ENCODE peak calls at places on chromosome 4, in five cellular contexts. W is IMR-90, T is GM23248, F is fibroblast of lung, H is Karpas-422. U is an unnamed sample.

GRCh38 chr4:76426272-76426671 is 5.3 kb upstream of the CCDC158 start:
- DNase-seq in H (no peak), F (no peak), W (no peak), T (no peak), U (no peak)

GRCh38 chr4:87005690-87006461 is 71.1 kb downstream of the AFF1 start:
- DNase-seq in F (no peak), H (peak), T (peak), W (no peak), U (peak)

GRCh38 chr4:5795580-5795979 is 84.6 kb downstream of the EVC start:
- DNase-seq in T (no peak), W (no peak), F (no peak), H (no peak), U (no peak)

GRCh38 chr4:180665994-180666818 is 1577.0 kb upstream of the TENM3 start:
- DNase-seq in H (peak), F (peak), W (peak), T (peak), U (peak)

GRCh38 chr4:15654556-15655222 is 468 bp downstream of the FBXL5 start:
- DNase-seq in T (peak), W (peak), F (peak), H (peak), U (peak)

GRCh38 chr4:30842689-30843088 is 122.5 kb downstream of the PCDH7 start:
- DNase-seq in T (no peak), H (no peak), F (no peak), W (no peak), U (no peak)

GRCh38 chr4:144820706-144821105 is 174.8 kb downstream of the HHIP start:
- DNase-seq in W (peak), H (peak), F (peak), T (peak), U (no peak)

GRCh38 chr4:180664766-180665368 is 1578.3 kb upstream of the TENM3 start:
- DNase-seq in T (peak), F (peak), H (peak), W (peak), U (peak)

GRCh38 chr4:115944146-115944905 is 830.9 kb upstream of the NDST4 start:
- DNase-seq in H (no peak), F (peak), T (no peak), W (no peak), U (no peak)

DNA sequence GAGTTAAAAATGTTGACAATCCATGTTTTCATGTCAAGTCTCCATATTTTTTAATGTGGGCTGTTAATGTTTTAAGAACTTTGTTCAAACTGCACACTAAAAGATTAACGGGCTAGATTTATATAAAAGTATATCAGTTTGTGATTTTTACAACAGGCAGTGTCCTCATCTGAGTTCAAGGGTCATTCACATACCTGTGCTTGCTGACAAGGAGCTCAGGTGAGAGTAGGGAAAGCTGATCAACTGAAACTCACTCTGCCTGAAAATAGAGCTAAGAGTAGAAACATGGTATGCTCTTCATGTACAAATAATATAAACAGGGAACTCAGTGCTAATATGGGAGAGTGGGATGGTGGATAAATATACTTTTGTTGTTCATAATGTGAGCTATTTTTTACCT is 102.3 kb upstream of the DKK2 start:
- DNase-seq in F (no peak), T (no peak), H (no peak), W (no peak), U (no peak)
- H2AFZ ChIP-seq in F (no peak), T (no peak), H (no peak), W (no peak), U (no peak)

DNA sequence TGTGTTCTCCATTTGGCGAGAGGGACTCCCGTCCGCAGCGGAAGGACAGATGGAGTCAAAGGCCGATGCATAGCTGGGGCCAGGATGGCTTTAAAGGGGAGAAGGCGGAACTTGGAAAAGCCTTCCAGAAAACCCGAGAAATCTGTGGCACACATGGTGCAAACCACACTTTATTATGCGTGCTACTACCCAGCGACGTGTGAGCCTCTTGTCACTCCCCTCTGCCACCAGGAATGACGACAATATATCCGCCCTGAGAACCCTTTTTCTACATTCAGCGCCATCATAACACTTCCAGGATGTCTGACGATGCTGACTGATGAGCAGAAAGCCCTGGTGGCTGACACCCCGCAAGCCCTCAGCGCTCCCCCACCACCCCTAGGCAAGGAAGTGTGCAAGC is 689 bp upstream of the DCHS2 start:
- DNase-seq in F (no peak), W (no peak), T (no peak), H (no peak), U (no peak)
- H3K4me3 ChIP-seq in F (no peak), W (no peak), T (no peak), H (no peak), U (no peak)

DNA sequence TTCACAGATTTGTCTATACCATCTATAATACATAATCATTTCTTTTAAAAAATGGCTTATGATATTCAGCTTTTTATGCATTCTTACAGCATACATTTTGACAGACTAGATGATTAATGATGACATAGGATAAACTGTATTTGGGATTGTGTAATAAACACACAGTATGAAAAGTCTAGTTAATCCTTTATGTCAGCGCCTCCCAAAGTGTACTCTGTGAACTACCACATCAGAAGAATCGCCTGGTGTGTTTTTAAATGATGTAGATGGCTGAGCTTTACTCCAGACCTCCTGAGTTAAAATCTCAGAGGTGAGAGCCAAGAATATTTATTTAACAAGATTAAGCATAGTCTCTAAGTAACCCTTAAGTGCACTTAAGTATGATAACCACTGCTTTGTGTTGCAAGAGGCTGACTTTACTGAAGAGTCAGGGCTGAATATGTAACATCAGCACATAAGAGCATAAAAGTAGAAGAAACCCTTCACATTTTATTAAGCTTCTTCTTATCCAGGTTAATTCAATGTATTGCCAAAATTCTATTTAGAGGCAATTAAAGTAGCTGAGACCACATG is 104.2 kb downstream of the ANK2 start:
- DNase-seq in W (no peak), H (no peak), F (no peak), T (peak), U (no peak)
- H2AFZ ChIP-seq in W (no peak), H (no peak), F (no peak), T (no peak), U (no peak)

DNA sequence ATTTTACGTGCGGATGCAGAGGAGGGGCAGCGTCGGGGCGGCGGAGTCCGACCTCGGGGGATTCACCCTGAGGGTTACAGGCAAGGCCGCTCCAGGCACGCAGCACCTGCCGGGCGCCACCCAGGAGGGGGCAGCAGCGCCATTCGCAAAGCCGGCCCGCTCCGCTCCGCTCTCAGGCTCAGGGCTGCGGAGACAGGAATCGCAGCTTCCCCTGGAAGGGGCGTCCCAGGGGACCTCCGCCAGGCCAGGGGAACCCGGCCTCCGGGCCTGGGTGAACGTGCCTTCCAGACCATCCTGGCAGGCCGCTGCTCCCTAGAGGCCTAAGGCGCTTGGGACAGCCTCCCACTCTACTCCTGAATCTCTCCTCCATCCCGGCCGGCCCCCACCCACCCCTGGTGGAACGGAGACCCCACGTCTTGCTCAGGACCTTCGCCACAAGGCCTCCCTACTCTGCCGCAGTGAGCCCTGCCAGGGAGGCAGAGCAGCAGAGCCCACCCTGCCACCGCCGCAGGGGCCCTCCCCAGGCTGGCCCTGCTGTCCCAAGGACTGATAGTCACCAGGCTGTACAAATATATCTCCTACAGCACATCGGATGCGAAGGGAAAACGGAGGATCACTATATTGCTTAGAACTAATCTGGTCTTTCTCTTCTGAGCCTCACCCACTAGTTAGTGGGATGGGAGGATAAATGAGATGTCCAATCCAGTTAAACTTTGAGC is 114.9 kb downstream of the SMIM20 start:
- DNase-seq in H (peak), W (peak), F (peak), T (peak), U (peak)
- H3K4me3 ChIP-seq in H (peak), W (no peak), F (no peak), T (no peak), U (peak)

GRCh38 chr4:64533637-64534036 is 124.4 kb upstream of the TECRL start:
- DNase-seq in W (no peak), F (no peak), H (no peak), T (no peak), U (no peak)

GRCh38 chr4:64539234-64539849 is 130.1 kb upstream of the TECRL start:
- DNase-seq in F (peak), T (peak), W (peak), H (peak), U (peak)

GRCh38 chr4:64533159-64533558 is 123.9 kb upstream of the TECRL start:
- DNase-seq in F (no peak), W (no peak), H (no peak), T (no peak), U (no peak)

GRCh38 chr4:64538219-64538618 is 129.0 kb upstream of the TECRL start:
- DNase-seq in F (no peak), H (no peak), T (no peak), W (no peak), U (no peak)
- H2AFZ ChIP-seq in F (no peak), H (no peak), T (no peak), W (no peak), U (no peak)

GRCh38 chr4:3035249-3035648 is 39.1 kb downstream of the HTT-AS start:
- DNase-seq in T (no peak), F (no peak), H (no peak), W (no peak), U (no peak)
- H3K4me3 ChIP-seq in T (no peak), F (no peak), H (no peak), W (no peak), U (no peak)

DNA sequence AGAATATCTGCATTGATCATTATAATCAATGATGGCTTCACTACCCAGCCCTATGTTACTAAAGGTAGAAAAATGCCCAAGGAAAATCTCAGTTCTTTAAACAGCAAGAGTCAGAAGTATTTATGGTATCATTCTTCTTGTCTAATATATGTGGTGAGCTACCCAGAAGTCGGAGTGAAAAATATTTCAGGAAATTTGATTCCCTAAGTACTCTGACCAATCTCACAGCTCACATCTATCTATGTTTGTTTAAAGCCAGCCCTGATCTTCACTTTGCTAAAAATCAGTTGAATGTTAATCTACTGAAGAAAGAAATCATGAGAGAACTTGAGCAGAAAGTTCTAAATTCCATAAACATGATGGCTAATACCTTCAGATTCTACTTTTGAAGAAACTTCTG is 522.9 kb upstream of the SLIT2 start:
- DNase-seq in H (no peak), F (peak), W (peak), T (no peak), U (no peak)
- H2AFZ ChIP-seq in H (no peak), F (no peak), W (no peak), T (no peak), U (no peak)

GRCh38 chr4:141131738-141132688 is 1.3 kb downstream of the RNF150 start:
- DNase-seq in W (peak), F (peak), T (peak), H (no peak), U (no peak)
- H3K4me3 ChIP-seq in W (peak), F (peak), T (peak), H (no peak), U (peak)

DNA sequence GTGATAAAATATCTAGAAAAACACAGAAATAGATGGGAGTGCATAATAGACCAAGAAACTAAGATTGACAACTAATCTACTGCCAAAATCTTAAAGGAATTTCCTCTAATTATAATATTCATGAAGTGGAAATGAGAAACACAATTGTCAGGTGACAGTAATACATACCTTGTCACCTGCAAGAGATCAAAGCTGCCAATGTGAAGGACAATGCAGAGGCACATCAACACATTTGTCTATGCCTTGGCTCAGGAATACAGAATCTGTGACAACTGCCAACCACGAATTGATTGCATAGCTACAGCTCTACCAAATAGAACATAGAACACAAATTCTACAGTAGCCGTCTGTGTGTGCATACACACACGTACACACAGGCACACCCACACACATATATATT is 295.7 kb downstream of the PPARGC1A start:
- DNase-seq in W (no peak), H (no peak), T (no peak), F (no peak), U (no peak)
- H2AFZ ChIP-seq in W (no peak), H (no peak), T (no peak), F (no peak), U (no peak)

U was measured in MM.1S.